ENCODE peak calls at places on chromosomes 11 and 22, in four cellular contexts. T, Z, I and E are unnamed samples.

GRCh38 chr11:9046376-9046775 is 42.6 kb upstream of the NRIP3 start:
- DNase-seq in T (no peak), Z (no peak), I (no peak), E (no peak)

GRCh38 chr11:134196756-134197155 is 27.0 kb downstream of the NCAPD3 start:
- DNase-seq in T (peak; percentile 8), Z (no peak), I (no peak), E (no peak)

GRCh38 chr11:40924915-40925314 is 534.5 kb downstream of the LRRC4C start:
- DNase-seq in T (no peak), Z (no peak), I (no peak), E (no peak)

GRCh38 chr11:111946499-111946898 is 9.4 kb downstream of the DIXDC1 start:
- DNase-seq in T (no peak), Z (no peak), I (no peak), E (no peak)

GRCh38 chr11:72676874-72677341 is 2.7 kb upstream of the PDE2A start:
- DNase-seq in T (peak; percentile 60), Z (peak; percentile 73), I (peak; percentile 14), E (no peak)

GRCh38 chr22:27598792-27599191 is 202.8 kb downstream of the MN1 start:
- DNase-seq in T (no peak), Z (no peak), I (peak; percentile 44), E (no peak)

GRCh38 chr11:111308140-111308539 is 9.8 kb downstream of the POU2AF3 start:
- DNase-seq in T (no peak), Z (no peak), I (no peak), E (no peak)

GRCh38 chr11:118979434-118979833 is 7.9 kb downstream of the FOXR1 start:
- DNase-seq in T (no peak), Z (no peak), I (no peak), E (no peak)

GRCh38 chr11:24233041-24233440 is 263.8 kb upstream of the LUZP2 start:
- DNase-seq in T (no peak), Z (no peak), I (no peak), E (no peak)

GRCh38 chr11:85590848-85591483 is 36.2 kb downstream of the DLG2 start:
- DNase-seq in T (no peak), Z (peak; percentile 34), I (no peak), E (peak; percentile 9)

GRCh38 chr11:120547871-120548681 is 36.5 kb downstream of the GRIK4 start:
- DNase-seq in T (no peak), Z (peak; percentile 92), I (no peak), E (peak; percentile 98)